ENCODE peak calls at places on chromosomes 4 and X, in seven cellular contexts. T is Kasumi-1, H is cardiac fibroblast, O is memory B cell, U is GM12892, F is T47D, M is kidney glomerular epithelial cell. V is an unnamed sample.

GRCh38 chr4:54683616-54684346 is 26.0 kb downstream of the KIT start:
- DNase-seq in T (peak), H (peak), O (peak), U (peak), F (peak), M (no peak), V (no peak)

GRCh38 chrX:31435592-31435991 is 363.8 kb upstream of the FTHL17 start:
- DNase-seq in T (no peak), H (peak), O (no peak), U (no peak), F (no peak), M (no peak), V (no peak)

GRCh38 chrX:123909498-123909897 is 49.6 kb downstream of the XIAP start:
- DNase-seq in T (no peak), H (no peak), O (no peak), U (no peak), F (no peak), M (no peak), V (no peak)

GRCh38 chr4:7194251-7195137 is 2.2 kb downstream of the SORCS2 start:
- DNase-seq in T (no peak), H (peak), O (no peak), U (no peak), F (no peak), M (no peak), V (no peak)

GRCh38 chrX:114472788-114473187 is 111.1 kb upstream of the HTR2C start:
- DNase-seq in T (no peak), H (no peak), O (no peak), U (no peak), F (no peak), M (no peak), V (no peak)

GRCh38 chrX:134542485-134542884 is 82.5 kb downstream of the HPRT1 start:
- DNase-seq in T (peak), H (peak), O (no peak), U (no peak), F (no peak), M (peak), V (no peak)

GRCh38 chrX:38409289-38409688 is 56.9 kb downstream of the OTC start:
- DNase-seq in T (no peak), H (no peak), O (no peak), U (no peak), F (no peak), M (no peak), V (no peak)

GRCh38 chrX:153900806-153901752 is 3.4 kb upstream of the AVPR2 start:
- DNase-seq in T (peak), H (peak), O (no peak), U (peak), F (peak), M (peak), V (no peak)

GRCh38 chr4:48041535-48042137 is 25.1 kb downstream of the NIPAL1 start:
- DNase-seq in T (no peak), H (no peak), O (no peak), U (no peak), F (no peak), M (no peak), V (no peak)

GRCh38 chr4:515251-515650 is 16.2 kb downstream of the PIGG start:
- DNase-seq in T (no peak), H (no peak), O (no peak), U (no peak), F (no peak), M (no peak), V (no peak)